ENCODE peak calls at places on chromosomes 4 and X, in seven cellular contexts. B is astrocyte, S is uterus, H is transverse colon, D is adrenal gland, R is stomach, O is heart right ventricle. A is an unnamed sample.

GRCh38 chr4:88759039-88759631 is 61.5 kb upstream of the NAP1L5 start:
- DNase-seq in B (peak), O (no peak), R (no peak), H (no peak), D (no peak), S (no peak), A (no peak)

GRCh38 chr4:124711469-124712416 is 789 bp downstream of the ANKRD50 start:
- DNase-seq in D (peak), H (peak), S (peak), O (no peak), R (peak), B (peak), A (peak)

GRCh38 chr4:141464366-141464765 is 172.0 kb upstream of the IL15 start:
- DNase-seq in B (no peak), R (no peak), H (no peak), S (no peak), D (peak), O (no peak), A (no peak)

GRCh38 chr4:159946983-159947645 is 844.2 kb downstream of the RAPGEF2 start:
- DNase-seq in H (no peak), R (no peak), D (no peak), S (no peak), B (peak), O (no peak), A (peak)

GRCh38 chrX:131977619-131978018 is 45.5 kb upstream of the STK26 start:
- DNase-seq in D (no peak), R (no peak), H (no peak), B (no peak), O (no peak), S (no peak), A (no peak)

GRCh38 chr4:146073517-146073916 is 102.0 kb upstream of the LSM6 start:
- DNase-seq in B (no peak), D (no peak), O (no peak), R (no peak), H (no peak), S (no peak), A (no peak)

GRCh38 chr4:74659576-74660411 is 134.5 kb downstream of the BTC start:
- DNase-seq in R (no peak), O (no peak), S (peak), H (peak), D (peak), B (peak), A (no peak)

GRCh38 chrX:96861661-96862060 is 22.0 kb upstream of the RPA4 start:
- DNase-seq in B (no peak), O (no peak), D (no peak), H (no peak), R (no peak), S (no peak), A (no peak)

GRCh38 chr4:4344915-4345527 is 41.9 kb upstream of the NSG1 start:
- DNase-seq in H (peak), D (no peak), B (no peak), O (no peak), S (no peak), R (no peak), A (peak)

GRCh38 chrX:29797156-29797555 is 418.2 kb upstream of the MAGEB2 start:
- DNase-seq in R (no peak), B (no peak), D (no peak), H (no peak), O (no peak), S (no peak), A (no peak)

GRCh38 chr4:184357783-184358182 is 116.6 kb downstream of the IRF2 start:
- DNase-seq in H (no peak), D (no peak), O (no peak), R (no peak), B (no peak), S (no peak), A (no peak)

GRCh38 chr4:8849266-8850073 is 22.2 kb downstream of the HMX1 start:
- DNase-seq in R (no peak), B (no peak), S (no peak), H (no peak), D (no peak), O (no peak), A (no peak)

GRCh38 chrX:40166582-40166981 is 68.8 kb upstream of the BCOR start:
- DNase-seq in B (no peak), O (no peak), S (peak), D (no peak), H (no peak), R (no peak), A (no peak)

GRCh38 chr4:38489924-38490639 is 173.9 kb upstream of the KLF3 start:
- DNase-seq in B (peak), R (peak), S (no peak), H (peak), D (peak), O (no peak), A (no peak)

GRCh38 chr4:104494161-104494560 is 533 bp downstream of the CXXC4 start:
- DNase-seq in O (no peak), B (no peak), D (no peak), R (no peak), H (no peak), S (no peak), A (no peak)

GRCh38 chrX:46710927-46711623 is 47.8 kb downstream of the SLC9A7 start:
- DNase-seq in B (no peak), H (no peak), R (no peak), O (no peak), D (no peak), S (no peak), A (no peak)

GRCh38 chr4:86640469-86640868 is 46.4 kb downstream of the PTPN13 start:
- DNase-seq in O (no peak), D (no peak), R (no peak), S (no peak), B (peak), H (no peak), A (no peak)

GRCh38 chr4:117085185-117085701 is at the start of gene TRAM1L1:
- DNase-seq in H (peak), D (peak), S (peak), R (peak), B (peak), O (peak), A (peak)

GRCh38 chrX:150683536-150684146 is 9.6 kb upstream of the MTMR1 start:
- DNase-seq in H (no peak), O (no peak), B (no peak), D (no peak), R (no peak), S (no peak), A (peak)

GRCh38 chr4:86565641-86566040 is 28.5 kb upstream of the PTPN13 start:
- DNase-seq in H (no peak), R (no peak), O (no peak), S (no peak), D (no peak), B (no peak), A (no peak)

GRCh38 chr4:74479009-74479408 is 34.1 kb downstream of the AREG start:
- DNase-seq in O (no peak), B (no peak), H (no peak), R (peak), D (no peak), S (no peak), A (no peak)

GRCh38 chrX:10370976-10371375 is 214.2 kb downstream of the CLCN4 start:
- DNase-seq in H (no peak), B (no peak), S (no peak), O (no peak), R (no peak), D (no peak), A (no peak)

GRCh38 chr4:138919094-138919936 is 96.3 kb upstream of the NOCT start:
- DNase-seq in D (peak), O (peak), S (peak), H (peak), B (peak), R (peak), A (peak)

GRCh38 chr4:89193828-89194227 is 82.5 kb downstream of the TIGD2 start:
- DNase-seq in R (no peak), D (no peak), B (no peak), S (no peak), O (no peak), H (no peak), A (no peak)

GRCh38 chr4:140305053-140305452 is 68.4 kb upstream of the SCOC start:
- DNase-seq in B (peak), O (no peak), S (no peak), D (no peak), H (no peak), R (no peak), A (no peak)

GRCh38 chrX:53018627-53019026 is 30.0 kb upstream of the GPR173 start:
- DNase-seq in O (no peak), R (no peak), S (no peak), B (no peak), H (no peak), D (no peak), A (no peak)

GRCh38 chr4:10085828-10086505 is 30.6 kb downstream of the WDR1 start:
- DNase-seq in B (no peak), D (no peak), H (peak), S (peak), O (peak), R (no peak), A (no peak)

GRCh38 chr4:38088321-38088720 is 128.1 kb downstream of the PTTG2 start:
- DNase-seq in S (no peak), D (no peak), O (no peak), H (no peak), R (no peak), B (no peak), A (no peak)

GRCh38 chrX:15497865-15498264 is 2.7 kb upstream of the BMX start:
- DNase-seq in O (peak), B (no peak), S (peak), H (peak), D (peak), R (peak), A (peak)

GRCh38 chr4:71184195-71184781 is 154.5 kb upstream of the SLC4A4 start:
- DNase-seq in B (peak), O (no peak), R (peak), D (peak), H (peak), S (peak), A (peak)

GRCh38 chr4:39044947-39045734 is 12.9 kb upstream of the TMEM156 start:
- DNase-seq in O (peak), R (peak), H (no peak), S (no peak), D (peak), B (no peak), A (no peak)

GRCh38 chrX:77003956-77004355 is 443.2 kb upstream of the FGF16 start:
- DNase-seq in H (no peak), S (no peak), D (no peak), R (no peak), B (peak), O (no peak), A (no peak)

GRCh38 chr4:74365761-74366160 is 816 bp downstream of the EREG start:
- DNase-seq in D (no peak), O (peak), B (peak), H (peak), R (peak), S (no peak), A (no peak)

GRCh38 chr4:166091914-166092510 is 219.0 kb downstream of the TLL1 start:
- DNase-seq in H (no peak), D (no peak), O (no peak), R (no peak), S (no peak), B (peak), A (peak)

GRCh38 chrX:115189110-115189509 is at the start of gene RBMXL3:
- DNase-seq in D (no peak), B (no peak), R (no peak), O (no peak), H (no peak), S (no peak), A (no peak)

GRCh38 chr4:158005021-158005420 is 167.8 kb downstream of the GASK1B start:
- DNase-seq in D (no peak), R (no peak), H (no peak), S (peak), B (no peak), O (no peak), A (no peak)

GRCh38 chrX:53089224-53089842 is 4.6 kb upstream of the KANTR start:
- DNase-seq in R (peak), B (peak), H (peak), D (peak), S (peak), O (no peak), A (peak)

GRCh38 chr4:103137446-103137827 is 37.8 kb upstream of the BDH2 start:
- DNase-seq in O (no peak), H (no peak), S (no peak), D (no peak), R (no peak), B (peak), A (no peak)

DNA sequence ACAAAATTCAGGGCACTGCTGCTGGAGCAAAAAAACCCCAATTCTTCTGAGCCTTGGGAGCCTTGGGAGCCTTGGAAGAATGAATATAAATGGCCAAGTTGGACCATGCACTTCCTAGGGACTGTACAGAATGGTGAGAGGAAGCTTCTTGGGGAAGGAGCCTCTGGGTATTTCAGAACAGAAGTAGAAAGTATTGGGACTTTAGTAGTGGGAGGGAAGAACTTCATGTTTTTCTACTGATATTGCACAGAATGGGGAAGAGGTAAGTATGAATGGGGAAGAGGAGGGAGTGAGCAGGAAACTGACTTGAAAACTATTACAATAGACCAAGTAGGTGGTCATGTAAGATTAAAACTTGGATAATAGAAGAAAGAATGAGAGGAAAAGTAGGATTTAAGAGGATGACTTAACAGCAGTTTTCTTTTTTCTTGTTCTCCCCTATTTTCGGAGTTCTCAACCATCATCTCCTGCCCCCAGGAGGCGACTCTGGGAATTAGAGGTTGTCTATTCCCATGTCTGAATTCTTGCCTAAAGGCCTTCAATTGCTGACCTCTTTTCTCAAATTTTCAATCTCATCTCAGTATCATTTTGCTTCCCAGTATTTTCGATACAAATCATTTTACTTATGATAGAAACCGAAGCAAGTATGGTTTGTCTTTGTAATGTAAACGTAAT is 44.5 kb upstream of the TAPT1 start:
- DNase-seq in R (no peak), D (no peak), B (no peak), S (no peak), H (no peak), O (no peak), A (no peak)
- TF ChIP-seq CTCF in R (no peak), D (no peak), B (no peak), S (no peak), H (no peak), O (no peak), A (no peak)

DNA sequence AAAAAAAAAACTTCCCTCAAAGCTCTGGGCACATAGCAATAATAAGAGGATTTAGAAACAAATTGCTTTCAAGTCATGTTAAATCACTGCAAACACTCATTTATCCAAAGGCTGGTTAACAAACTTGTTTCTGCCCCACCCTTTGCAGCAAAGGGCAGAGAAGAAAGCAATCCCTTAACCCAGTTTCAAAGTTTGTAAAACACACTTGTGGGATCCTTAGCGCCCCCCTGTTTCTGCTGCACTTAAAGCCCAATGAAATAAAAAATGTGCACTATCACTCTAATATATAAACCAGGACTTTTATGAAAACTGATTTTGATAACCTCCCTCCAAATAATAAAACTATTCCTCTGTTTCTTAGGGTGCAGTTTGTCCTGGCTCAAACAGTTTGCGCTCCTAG is 3.3 kb upstream of the PCDH10 start:
- DNase-seq in B (no peak), D (no peak), R (no peak), H (no peak), S (no peak), O (no peak), A (no peak)
- TF ChIP-seq CTCF in B (no peak), D (no peak), R (no peak), H (no peak), S (no peak), O (no peak), A (no peak)

GRCh38 chr4:25441519-25442117 is 64.6 kb downstream of the ANAPC4 start:
- DNase-seq in R (peak), O (peak), H (peak), S (no peak), D (peak), B (peak), A (peak)
- TF ChIP-seq CTCF in R (peak), O (peak), H (no peak), S (no peak), D (peak), B (peak), A (peak)

GRCh38 chr4:7224001-7224400 is 31.7 kb downstream of the SORCS2 start:
- DNase-seq in R (no peak), O (no peak), S (no peak), D (no peak), H (no peak), B (no peak), A (no peak)
- TF ChIP-seq CTCF in R (no peak), O (no peak), S (no peak), D (no peak), H (no peak), B (no peak), A (no peak)

DNA sequence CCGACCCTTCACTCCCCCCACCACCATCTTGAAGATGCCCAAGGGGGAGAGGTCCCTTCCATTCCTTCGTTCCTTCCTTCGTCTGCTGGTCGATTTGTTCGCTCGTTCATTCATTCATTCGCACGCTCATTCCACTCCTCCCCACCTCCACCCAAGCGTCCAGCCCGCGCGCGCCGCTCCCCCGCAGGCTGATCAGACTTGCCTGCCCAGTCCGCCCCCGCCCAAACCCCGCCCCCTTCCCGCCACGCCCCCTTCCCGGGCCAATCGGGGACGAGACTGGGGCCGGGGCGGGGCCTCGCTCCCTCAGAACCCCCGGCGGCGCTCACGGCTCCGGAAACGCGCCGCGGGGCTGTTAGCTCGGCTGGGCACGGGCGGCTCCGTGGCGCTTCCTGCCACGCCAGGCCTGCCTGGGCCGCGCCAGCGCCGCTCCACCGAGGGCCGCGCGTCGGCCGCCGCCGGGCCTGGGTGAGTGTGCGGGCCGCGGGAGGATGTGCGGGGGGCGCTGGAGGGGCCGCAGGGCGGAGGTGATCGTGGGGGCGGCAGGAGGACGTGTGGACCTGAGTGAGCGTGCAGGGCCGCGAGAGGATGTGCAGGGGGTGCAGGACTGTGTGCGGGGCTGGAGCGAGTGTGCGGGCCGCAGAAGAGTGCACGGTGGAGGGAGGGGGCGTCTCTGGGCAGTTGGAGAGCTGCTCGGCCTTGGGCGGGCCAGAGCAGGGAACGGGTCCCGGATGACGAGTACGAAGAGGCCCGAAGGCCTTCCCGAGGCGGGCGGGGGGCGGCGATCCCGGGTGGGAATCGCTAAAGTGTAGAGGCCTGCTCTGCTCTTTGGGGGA is at the start of gene ZNF275:
- DNase-seq in S (peak), R (peak), D (peak), B (peak), H (peak), O (peak), A (peak)
- TF ChIP-seq CTCF in S (no peak), R (no peak), D (no peak), B (no peak), H (no peak), O (no peak), A (no peak)